ENCODE peak calls at places on chromosomes 3 and 15, in four cellular contexts. W, I, C and R are unnamed samples.

GRCh38 chr3:158103131-158103955 is 2.9 kb downstream of the SHOX2 start:
- DNase-seq in W (peak; percentile 55), C (no peak), I (no peak), R (no peak)

GRCh38 chr15:36156855-36157521 is 422.4 kb upstream of the CDIN1 start:
- DNase-seq in C (no peak), W (peak; percentile 7), I (no peak), R (no peak)

GRCh38 chr3:41301548-41301947 is 102.2 kb downstream of the CTNNB1 start:
- DNase-seq in C (no peak), W (no peak), I (no peak), R (no peak)

GRCh38 chr15:96818861-96819260 is 488.4 kb downstream of the NR2F2 start:
- DNase-seq in W (no peak), I (no peak), C (no peak), R (no peak)

GRCh38 chr15:37900286-37901221 is 33.9 kb upstream of the TMCO5A start:
- DNase-seq in C (no peak), W (no peak), I (peak; percentile 63), R (no peak)

GRCh38 chr3:1929788-1930414 is 168.8 kb upstream of the CNTN4 start:
- DNase-seq in W (no peak), I (no peak), C (no peak), R (no peak)

GRCh38 chr3:142117052-142117451 is 32.3 kb downstream of the TFDP2 start:
- DNase-seq in I (no peak), W (no peak), C (no peak), R (no peak)

GRCh38 chr3:175073209-175073905 is 214.2 kb downstream of the NAALADL2 start:
- DNase-seq in W (no peak), I (no peak), C (no peak), R (no peak)

GRCh38 chr15:52518972-52519371 is 9.7 kb downstream of the MYO5A start:
- DNase-seq in C (no peak), I (no peak), W (no peak), R (no peak)

GRCh38 chr3:123096701-123097100 is 29.9 kb downstream of the PDIA5 start:
- DNase-seq in C (no peak), W (peak; percentile 43), I (no peak), R (no peak)

GRCh38 chr3:5190147-5190791 is 2.8 kb downstream of the EDEM1 start:
- DNase-seq in W (no peak), I (no peak), C (no peak), R (no peak)

GRCh38 chr3:69729350-69729919 is 9.8 kb upstream of the MITF start:
- DNase-seq in C (no peak), I (no peak), W (no peak), R (no peak)

DNA sequence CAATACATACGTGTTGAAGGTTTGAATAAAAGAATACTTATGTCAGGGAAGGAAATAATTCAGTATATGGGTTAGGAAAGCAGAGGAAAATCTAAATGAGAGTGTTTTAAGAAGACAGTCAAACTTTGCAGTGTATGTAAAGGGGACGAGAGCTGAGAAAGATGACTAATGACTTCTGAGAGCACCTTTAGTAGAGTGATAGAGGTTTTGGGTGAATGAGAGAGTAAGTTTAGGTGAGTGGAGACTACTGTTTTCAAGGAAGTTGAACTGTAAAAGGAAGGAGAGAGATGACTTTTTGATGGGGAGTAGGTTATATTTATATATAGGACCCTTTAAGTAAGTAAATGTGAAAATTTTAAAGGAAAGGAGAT is 9.4 kb downstream of the TBC1D23 start:
- DNase-seq in W (no peak), I (no peak), C (peak; percentile 18), R (no peak)
- H3K4me1 ChIP-seq in W (peaks cover 32% of the 10 kb centered on the region), I (peaks cover 55% of the 10 kb centered on the region), C (no peaks in the 10 kb centered on the region), R (peaks cover 30% of the 10 kb centered on the region)

GRCh38 chr3:146214493-146214892 is 36.4 kb downstream of the PLSCR4 start:
- DNase-seq in C (no peak), I (no peak), W (no peak), R (no peak)
- H3K27ac ChIP-seq in C (no peak overlapping the region), I (no peak overlapping the region), W (no peak overlapping the region), R (no peak overlapping the region)

GRCh38 chr15:70214266-70214665 is 116.5 kb upstream of the TLE3 start:
- DNase-seq in I (no peak), C (no peak), W (no peak), R (no peak)
- TF ChIP-seq CTCF in I (no peak), C (peak; percentile 14), W (no peak), R (no peak)

DNA sequence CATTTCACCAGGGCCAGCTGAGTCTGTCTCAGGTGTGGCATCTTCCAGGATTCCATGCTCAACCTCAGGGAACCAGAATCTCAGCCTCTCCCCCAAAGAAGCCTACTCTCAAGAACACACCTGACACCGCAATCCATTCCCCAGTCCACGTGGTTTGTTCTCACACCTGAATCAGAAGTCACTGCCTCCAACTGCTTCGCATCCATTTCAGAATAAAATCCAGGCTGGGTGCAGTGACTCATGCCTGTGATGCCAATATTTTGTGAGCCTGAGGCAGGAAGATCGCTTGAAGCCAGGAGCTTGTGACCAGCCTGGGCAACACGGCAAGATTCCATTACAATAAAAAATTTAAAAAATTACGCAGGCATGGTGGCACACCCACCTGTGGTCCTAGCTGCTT is 212.2 kb downstream of the FOXP1 start:
- DNase-seq in C (no peak), I (no peak), W (no peak), R (no peak)
- H3K4me1 ChIP-seq in C (peaks cover 6% of the 10 kb centered on the region), I (no peaks in the 10 kb centered on the region), W (peaks cover 22% of the 10 kb centered on the region), R (peaks cover 17% of the 10 kb centered on the region)

GRCh38 chr15:48642795-48643194 is 2.7 kb downstream of the FBN1 start:
- DNase-seq in I (no peak), W (no peak), C (no peak), R (no peak)

GRCh38 chr15:48643236-48643635 is 2.3 kb downstream of the FBN1 start:
- DNase-seq in W (no peak), I (no peak), C (no peak), R (no peak)

GRCh38 chr15:48644827-48645557 is 517 bp downstream of the FBN1 start:
- DNase-seq in C (no peak), W (no peak), I (peak; percentile 80), R (no peak)

GRCh38 chr15:48644498-48644826 is 1.0 kb downstream of the FBN1 start:
- DNase-seq in I (peak; percentile 72), C (no peak), W (no peak), R (no peak)

GRCh38 chr15:48643776-48644497 is 1.6 kb downstream of the FBN1 start:
- DNase-seq in I (no peak), W (no peak), C (no peak), R (no peak)
- H3K27ac ChIP-seq in I (peak overlapping the region; percentile 29), W (peak overlapping the region; percentile 90), C (no peak overlapping the region), R (peak overlapping the region; percentile 93)

GRCh38 chr3:189517981-189518380 is 113.2 kb upstream of the TP63 start:
- DNase-seq in W (no peak), I (no peak), C (no peak), R (no peak)
- TF ChIP-seq CTCF in W (no peak), I (no peak), C (no peak), R (no peak)

DNA sequence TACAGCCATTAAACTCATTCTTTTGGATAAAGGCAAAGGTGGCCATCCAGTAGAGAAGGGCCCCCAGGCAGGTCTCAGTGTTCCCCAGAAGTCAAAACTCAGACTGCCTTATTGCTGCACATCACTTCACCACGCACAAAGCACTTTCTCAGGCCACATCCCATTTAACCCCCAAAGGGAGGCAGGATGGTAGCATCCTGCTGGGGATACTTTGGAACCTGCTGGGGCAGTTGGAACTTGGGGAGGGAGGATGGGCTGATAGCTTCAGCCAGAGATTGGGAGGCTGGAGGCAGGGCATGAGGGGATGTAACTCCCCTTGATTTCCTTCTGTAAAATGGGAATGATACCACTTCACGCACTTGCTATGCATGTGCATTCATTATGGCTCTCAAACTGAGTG is 5.0 kb downstream of the ITPKA start:
- DNase-seq in I (no peak), C (no peak), W (no peak), R (no peak)
- H3K4me1 ChIP-seq in I (no peaks in the 10 kb centered on the region), C (peaks cover 28% of the 10 kb centered on the region), W (peaks cover 38% of the 10 kb centered on the region), R (peaks cover 44% of the 10 kb centered on the region)

GRCh38 chr3:152557302-152557999 is 277.5 kb upstream of the P2RY1 start:
- DNase-seq in W (no peak), I (no peak), C (no peak), R (no peak)
- H3K27ac ChIP-seq in W (peak overlapping the region; percentile 45), I (peak overlapping the region; percentile 13), C (no peak overlapping the region), R (peak overlapping the region; percentile 22)

GRCh38 chr15:46518381-46518780 is 883.6 kb downstream of the SQOR start:
- DNase-seq in C (no peak), W (no peak), I (no peak), R (no peak)
- TF ChIP-seq CTCF in C (no peak), W (no peak), I (no peak), R (no peak)

DNA sequence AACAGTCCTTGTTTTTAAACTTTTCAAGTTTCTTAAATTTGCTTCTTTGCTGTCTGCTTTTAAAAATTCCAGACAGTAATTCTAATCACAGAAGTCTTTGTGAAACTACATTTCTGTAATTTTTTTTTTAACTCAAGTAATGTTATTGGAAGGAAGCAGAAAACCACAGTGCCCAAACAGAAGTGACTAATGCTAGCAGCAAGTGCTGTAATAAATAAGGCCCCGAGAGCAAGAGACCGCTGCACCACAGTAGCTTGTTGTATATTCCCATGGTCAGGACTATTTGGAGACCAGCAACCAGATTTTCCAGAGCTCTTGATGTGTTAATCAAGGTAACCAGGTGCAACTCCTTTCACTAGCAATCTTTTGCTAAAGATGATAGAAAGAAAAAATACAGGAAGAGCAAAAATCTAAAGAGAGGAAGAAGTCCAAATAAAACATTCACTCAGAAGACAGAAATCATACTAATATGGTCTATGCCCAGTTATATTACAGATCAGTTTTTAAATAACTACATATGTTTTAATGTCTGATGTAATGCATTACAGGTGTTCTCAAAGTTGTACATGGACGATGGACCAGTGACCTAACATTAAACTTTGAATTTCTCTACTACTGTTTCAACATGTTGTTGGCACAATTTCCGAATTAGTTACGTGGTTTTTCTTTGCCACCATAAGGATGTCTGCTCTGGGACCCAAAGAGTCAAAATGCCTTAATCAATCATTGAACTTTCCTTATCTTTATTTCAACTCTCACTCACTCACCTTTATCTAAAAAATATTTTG is 36.4 kb downstream of the WWTR1 start:
- DNase-seq in I (no peak), W (no peak), C (no peak), R (no peak)
- H3K4me1 ChIP-seq in I (peaks cover 38% of the 10 kb centered on the region), W (peaks cover 53% of the 10 kb centered on the region), C (no peaks in the 10 kb centered on the region), R (peaks cover 82% of the 10 kb centered on the region)